ENCODE peak calls at places on chromosomes 7 and 10, in four cellular contexts. D is psoas muscle, V is kidney epithelial cell, N is MM.1S. J is an unnamed sample.

GRCh38 chr10:71735709-71736569 is 16.4 kb upstream of the C10orf105 start:
- DNase-seq in N (no peak), V (no peak), D (no peak), J (no peak)

GRCh38 chr10:43930777-43931176 is 282.1 kb upstream of the ZNF32 start:
- DNase-seq in V (no peak), N (no peak), D (no peak), J (no peak)

GRCh38 chr7:24456526-24457214 is 116.6 kb upstream of the PALS2 start:
- DNase-seq in V (no peak), N (peak; percentile 21), D (no peak), J (no peak)

GRCh38 chr10:89233033-89233432 is 18.5 kb downstream of the LIPA start:
- DNase-seq in N (no peak), D (no peak), V (no peak), J (no peak)

GRCh38 chr7:107959527-107959898 is 43.4 kb downstream of the LAMB1 start:
- DNase-seq in D (no peak), N (no peak), V (no peak), J (no peak)

GRCh38 chr7:24756989-24757798 is at the start of gene GSDME:
- DNase-seq in D (peak; percentile 81), N (peak; percentile 62), V (no peak), J (peak; percentile 87)

GRCh38 chr10:59562126-59562525 is 147.5 kb downstream of the SLC16A9 start:
- DNase-seq in V (no peak), D (no peak), N (no peak), J (no peak)

GRCh38 chr10:24722676-24723385 is 856 bp downstream of the ARHGAP21 start:
- DNase-seq in D (peak; percentile 80), N (peak; percentile 59), V (no peak), J (peak; percentile 73)

GRCh38 chr7:151409555-151410404 is at the start of gene WDR86:
- DNase-seq in D (peak; percentile 47), V (no peak), N (no peak), J (no peak)

GRCh38 chr10:3877092-3878000 is 92.3 kb upstream of the KLF6 start:
- DNase-seq in D (no peak), V (no peak), N (no peak), J (no peak)

GRCh38 chr10:25678220-25678619 is 255.8 kb upstream of the MYO3A start:
- DNase-seq in V (no peak), D (no peak), N (no peak), J (no peak)

GRCh38 chr10:7647062-7647664 is 19.6 kb downstream of the ITIH5 start:
- DNase-seq in V (no peak), N (no peak), D (no peak), J (no peak)

GRCh38 chr10:15775513-15775912 is 55.8 kb upstream of the ITGA8 start:
- DNase-seq in V (no peak), D (no peak), N (no peak), J (no peak)

GRCh38 chr7:130973637-130974036 is 239.6 kb upstream of the KLF14 start:
- DNase-seq in N (no peak), V (no peak), D (no peak), J (no peak)

GRCh38 chr7:159139639-159140038 is 5.0 kb downstream of the VIPR2 start:
- DNase-seq in V (no peak), N (no peak), D (peak; percentile 32), J (no peak)

GRCh38 chr7:44460325-44460724 is 30.1 kb downstream of the NUDCD3 start:
- DNase-seq in N (peak; percentile 91), D (no peak), V (no peak), J (peak; percentile 56)

GRCh38 chr10:121781101-121781500 is 146.7 kb downstream of the ATE1 start:
- DNase-seq in D (no peak), V (no peak), N (no peak), J (no peak)

GRCh38 chr10:73785721-73786511 is 510 bp downstream of the ZSWIM8 start:
- DNase-seq in D (peak; percentile 73), N (peak; percentile 41), V (no peak), J (peak; percentile 50)

GRCh38 chr7:111672901-111673300 is 110.6 kb upstream of the IMMP2L start:
- DNase-seq in N (no peak), V (no peak), D (no peak), J (no peak)

GRCh38 chr7:65804887-65805286 is 68.0 kb upstream of the VKORC1L1 start:
- DNase-seq in V (no peak), D (no peak), N (no peak), J (no peak)

GRCh38 chr7:51315393-51316261 is 982 bp downstream of the COBL start:
- DNase-seq in V (peak; percentile 56), D (peak; percentile 66), N (no peak), J (no peak)

GRCh38 chr7:30559566-30559965 is 35.1 kb upstream of the GARS1 start:
- DNase-seq in N (no peak), D (no peak), V (no peak), J (no peak)

GRCh38 chr10:76218045-76218444 is 786.6 kb downstream of the LRMDA start:
- DNase-seq in N (no peak), D (no peak), V (no peak), J (no peak)

GRCh38 chr10:30270247-30270646 is 78.8 kb downstream of the MTPAP start:
- DNase-seq in V (no peak), N (no peak), D (no peak), J (no peak)
- TF ChIP-seq CTCF in V (no peak), N (peak; percentile 16), D (no peak), J (no peak)

GRCh38 chr10:127649642-127650041 is 87.3 kb upstream of the FOXI2 start:
- DNase-seq in V (no peak), N (no peak), D (no peak), J (no peak)
- TF ChIP-seq CTCF in V (peak; percentile 28), N (peak; percentile 24), D (no peak), J (no peak)

DNA sequence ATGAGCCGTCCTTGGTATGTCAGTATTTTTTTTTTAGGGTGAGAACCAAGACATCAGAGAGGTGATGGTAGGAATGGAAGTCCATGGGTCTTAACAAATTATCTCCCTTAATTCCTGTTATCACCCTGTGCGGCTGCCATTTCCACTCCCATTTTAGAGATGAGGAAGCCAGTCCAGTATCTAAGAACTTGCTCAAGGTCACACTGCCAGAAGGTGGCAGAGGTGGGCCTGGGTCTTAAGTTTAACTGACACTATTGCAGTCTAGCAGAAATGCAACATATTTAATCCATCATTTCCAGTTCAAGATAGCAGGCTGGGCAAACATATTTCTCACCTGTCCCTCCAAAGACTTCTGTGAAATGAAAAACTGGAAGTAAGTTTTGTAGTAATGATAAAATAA is 108.3 kb downstream of the GLI3 start:
- DNase-seq in V (no peak), N (no peak), D (no peak), J (no peak)
- TF ChIP-seq CTCF in V (peak; percentile 34), N (peak; percentile 32), D (no peak), J (peak; percentile 9)

DNA sequence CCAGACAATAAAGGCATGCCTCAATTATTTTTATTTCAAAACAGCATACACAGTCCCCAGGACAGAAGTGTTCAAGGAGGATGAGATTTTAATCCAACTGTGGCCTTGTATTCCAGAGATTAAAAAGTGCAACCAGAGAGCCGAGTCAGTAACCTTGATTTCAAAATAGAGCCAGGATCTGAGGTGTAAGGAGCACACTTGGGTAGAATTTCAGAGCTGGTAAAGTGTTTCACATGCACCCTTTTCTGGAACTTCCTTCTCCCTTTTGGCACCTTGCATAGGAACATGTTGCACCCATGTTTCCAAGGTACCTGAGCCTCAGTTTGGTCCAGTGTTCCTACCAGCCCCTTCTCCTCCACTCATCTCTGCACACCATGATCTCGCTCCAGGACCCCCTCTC is 225.1 kb downstream of the TRIL start:
- DNase-seq in N (no peak), D (no peak), V (no peak), J (no peak)
- TF ChIP-seq CTCF in N (no peak), D (no peak), V (no peak), J (no peak)

GRCh38 chr10:30847642-30848041 is 184.0 kb downstream of the ZNF438 start:
- DNase-seq in V (no peak), N (no peak), D (no peak), J (no peak)

GRCh38 chr10:30836411-30836810 is 195.3 kb downstream of the ZNF438 start:
- DNase-seq in V (no peak), N (no peak), D (no peak), J (no peak)

GRCh38 chr10:30847199-30847598 is 184.5 kb downstream of the ZNF438 start:
- DNase-seq in N (no peak), D (no peak), V (no peak), J (no peak)

GRCh38 chr10:30840386-30841074 is 191.1 kb downstream of the ZNF438 start:
- DNase-seq in D (peak; percentile 77), N (no peak), V (no peak), J (no peak)

DNA sequence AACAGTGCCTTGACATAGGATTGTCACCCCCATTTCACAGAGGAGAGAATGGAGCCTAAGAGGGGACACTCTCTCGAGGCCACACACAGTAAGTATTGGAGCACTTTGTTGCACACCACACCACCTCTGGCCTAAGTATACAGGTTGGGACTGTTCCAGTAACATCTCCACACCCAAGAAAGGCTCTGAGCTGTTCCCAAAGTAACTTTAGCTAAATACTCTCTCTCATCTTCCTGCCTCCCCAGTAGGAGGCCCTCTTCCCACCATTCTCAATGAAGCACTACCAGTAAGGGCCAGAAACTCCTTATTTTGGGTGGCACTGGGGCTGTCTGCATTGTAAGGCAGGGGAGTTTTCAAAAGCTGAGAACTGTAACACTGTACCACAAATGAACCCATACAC is 189.5 kb downstream of the ZNF438 start:
- DNase-seq in N (no peak), V (no peak), D (no peak), J (no peak)
- TF ChIP-seq CTCF in N (no peak), V (no peak), D (no peak), J (no peak)

J was measured in GM10248.